ENCODE peak calls at places on chromosomes 3 and 15, in four cellular contexts. One of them, this sample, is unnamed.

GRCh38 chr3:6180171-6180570 is 680.7 kb upstream of the GRM7 start:
- DNase-seq in AG09309: no peak
- DNase-seq in bronchial epithelial cell: no peak
- DNase-seq in choroid plexus epithelial cell: no peak
- DNase-seq in this sample: peak; percentile 59

GRCh38 chr3:29465836-29466235 is 185.0 kb downstream of the RBMS3 start:
- DNase-seq in AG09309: peak; percentile 50
- DNase-seq in bronchial epithelial cell: peak; percentile 49
- DNase-seq in choroid plexus epithelial cell: peak; percentile 96
- DNase-seq in this sample: peak; percentile 94

GRCh38 chr15:96703794-96704550 is 373.5 kb downstream of the NR2F2 start:
- DNase-seq in AG09309: no peak
- DNase-seq in bronchial epithelial cell: no peak
- DNase-seq in choroid plexus epithelial cell: no peak
- DNase-seq in this sample: no peak

GRCh38 chr15:74788716-74789151 is 6.9 kb downstream of the CSK start:
- DNase-seq in AG09309: no peak
- DNase-seq in bronchial epithelial cell: no peak
- DNase-seq in choroid plexus epithelial cell: no peak
- DNase-seq in this sample: no peak

GRCh38 chr3:188229177-188229576 is 75.2 kb downstream of the LPP start:
- DNase-seq in AG09309: no peak
- DNase-seq in bronchial epithelial cell: no peak
- DNase-seq in choroid plexus epithelial cell: no peak
- DNase-seq in this sample: no peak

GRCh38 chr15:43516185-43516584 is 1.2 kb upstream of the MAP1A start:
- DNase-seq in AG09309: no peak
- DNase-seq in bronchial epithelial cell: no peak
- DNase-seq in choroid plexus epithelial cell: no peak
- DNase-seq in this sample: no peak

GRCh38 chr3:149936812-149937230 is 33.9 kb downstream of the PFN2 start:
- DNase-seq in AG09309: no peak
- DNase-seq in bronchial epithelial cell: peak; percentile 51
- DNase-seq in choroid plexus epithelial cell: peak; percentile 80
- DNase-seq in this sample: peak; percentile 66

GRCh38 chr3:98906230-98906629 is 4.7 kb upstream of the DCBLD2 start:
- DNase-seq in AG09309: peak; percentile 74
- DNase-seq in bronchial epithelial cell: peak; percentile 74
- DNase-seq in choroid plexus epithelial cell: peak; percentile 92
- DNase-seq in this sample: peak; percentile 88

GRCh38 chr3:12773030-12773723 is 14.1 kb upstream of the TMEM40 start:
- DNase-seq in AG09309: no peak
- DNase-seq in bronchial epithelial cell: no peak
- DNase-seq in choroid plexus epithelial cell: no peak
- DNase-seq in this sample: no peak

GRCh38 chr3:12772462-12772861 is 13.4 kb upstream of the TMEM40 start:
- DNase-seq in AG09309: no peak
- DNase-seq in bronchial epithelial cell: no peak
- DNase-seq in choroid plexus epithelial cell: no peak
- DNase-seq in this sample: no peak

GRCh38 chr3:12775226-12775625 is 16.2 kb upstream of the TMEM40 start:
- DNase-seq in AG09309: no peak
- DNase-seq in bronchial epithelial cell: no peak
- DNase-seq in choroid plexus epithelial cell: no peak
- DNase-seq in this sample: no peak

GRCh38 chr3:12773724-12774105 is 14.7 kb upstream of the TMEM40 start:
- DNase-seq in AG09309: no peak
- DNase-seq in bronchial epithelial cell: no peak
- DNase-seq in choroid plexus epithelial cell: no peak
- DNase-seq in this sample: no peak

DNA sequence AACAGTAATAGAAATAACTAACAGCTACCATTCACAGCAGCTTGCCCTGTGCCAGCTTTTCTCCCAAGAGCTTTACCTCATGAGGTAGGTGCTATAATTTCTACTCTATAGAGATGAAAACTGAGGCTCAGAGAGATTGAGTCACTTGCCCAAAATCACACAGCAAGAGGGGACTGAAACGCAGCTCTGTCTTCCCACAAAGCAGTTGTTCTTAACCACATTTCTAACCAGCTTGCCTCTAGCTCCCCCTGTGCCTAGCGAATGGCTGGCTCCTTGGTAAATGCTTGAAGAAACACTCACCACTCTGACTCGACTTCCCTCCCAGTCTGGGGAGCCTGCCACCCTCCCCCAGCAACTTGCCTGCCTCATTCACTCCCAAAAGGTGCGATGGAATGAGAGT is 15.6 kb upstream of the TMEM40 start:
- DNase-seq in AG09309: no peak
- DNase-seq in bronchial epithelial cell: no peak
- DNase-seq in choroid plexus epithelial cell: no peak
- DNase-seq in this sample: no peak
- H3K4me3 ChIP-seq in AG09309: no peak overlapping the region
- H3K4me3 ChIP-seq in bronchial epithelial cell: no peak overlapping the region
- H3K4me3 ChIP-seq in choroid plexus epithelial cell: no peak overlapping the region
- H3K4me3 ChIP-seq in this sample: no peak overlapping the region

GRCh38 chr3:43559961-43560360 is 61.9 kb downstream of the ANO10 start:
- DNase-seq in AG09309: no peak
- DNase-seq in bronchial epithelial cell: no peak
- DNase-seq in choroid plexus epithelial cell: no peak
- DNase-seq in this sample: no peak
- TF ChIP-seq CTCF in AG09309: peak; percentile 8
- TF ChIP-seq CTCF in bronchial epithelial cell: no peak
- TF ChIP-seq CTCF in choroid plexus epithelial cell: peak; percentile 17
- TF ChIP-seq CTCF in this sample: no peak

GRCh38 chr15:58409861-58410260 is 21.9 kb upstream of the LIPC start:
- DNase-seq in AG09309: no peak
- DNase-seq in bronchial epithelial cell: no peak
- DNase-seq in choroid plexus epithelial cell: no peak
- DNase-seq in this sample: no peak
- H3K4me3 ChIP-seq in AG09309: no peak overlapping the region
- H3K4me3 ChIP-seq in bronchial epithelial cell: no peak overlapping the region
- H3K4me3 ChIP-seq in choroid plexus epithelial cell: no peak overlapping the region
- H3K4me3 ChIP-seq in this sample: no peak overlapping the region

GRCh38 chr3:107431298-107432012 is 54.2 kb downstream of the CCDC54 start:
- DNase-seq in AG09309: no peak
- DNase-seq in bronchial epithelial cell: no peak
- DNase-seq in choroid plexus epithelial cell: peak; percentile 45
- DNase-seq in this sample: peak; percentile 67

GRCh38 chr3:107431048-107431297 is 53.7 kb downstream of the CCDC54 start:
- DNase-seq in AG09309: no peak
- DNase-seq in bronchial epithelial cell: no peak
- DNase-seq in choroid plexus epithelial cell: no peak
- DNase-seq in this sample: no peak

GRCh38 chr3:107432013-107432515 is 54.8 kb downstream of the CCDC54 start:
- DNase-seq in AG09309: no peak
- DNase-seq in bronchial epithelial cell: no peak
- DNase-seq in choroid plexus epithelial cell: peak; percentile 42
- DNase-seq in this sample: no peak

GRCh38 chr3:107429330-107430181 is 52.3 kb downstream of the CCDC54 start:
- DNase-seq in AG09309: peak; percentile 58
- DNase-seq in bronchial epithelial cell: peak; percentile 72
- DNase-seq in choroid plexus epithelial cell: peak; percentile 94
- DNase-seq in this sample: peak; percentile 92

GRCh38 chr3:107430214-107431047 is 53.2 kb downstream of the CCDC54 start:
- DNase-seq in AG09309: no peak
- DNase-seq in bronchial epithelial cell: no peak
- DNase-seq in choroid plexus epithelial cell: peak; percentile 68
- DNase-seq in this sample: peak; percentile 47
- TF ChIP-seq CTCF in AG09309: no peak
- TF ChIP-seq CTCF in bronchial epithelial cell: no peak
- TF ChIP-seq CTCF in choroid plexus epithelial cell: no peak
- TF ChIP-seq CTCF in this sample: no peak

DNA sequence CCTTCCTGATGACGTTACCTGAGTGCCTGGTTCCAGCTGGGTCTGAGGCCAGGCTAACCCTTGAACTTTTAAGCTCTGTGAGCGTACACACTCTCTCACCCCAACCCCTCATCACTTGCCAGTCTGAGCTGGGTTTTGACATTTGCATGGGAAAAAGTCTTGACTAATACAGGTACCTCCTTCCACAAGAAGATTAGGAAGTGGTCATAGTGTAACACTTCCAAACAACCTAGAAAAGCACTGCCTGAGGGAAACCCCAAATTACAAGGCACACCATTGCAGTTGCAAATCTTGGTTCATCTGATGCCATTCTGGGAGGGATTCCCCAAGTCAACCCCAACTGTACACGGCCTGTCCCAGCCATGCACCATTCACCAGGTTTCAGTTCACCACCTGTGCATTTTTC is 499.8 kb downstream of the FOXP1 start:
- DNase-seq in AG09309: no peak
- DNase-seq in bronchial epithelial cell: no peak
- DNase-seq in choroid plexus epithelial cell: no peak
- DNase-seq in this sample: no peak
- H3K4me3 ChIP-seq in AG09309: no peak overlapping the region
- H3K4me3 ChIP-seq in bronchial epithelial cell: no peak overlapping the region
- H3K4me3 ChIP-seq in choroid plexus epithelial cell: no peak overlapping the region
- H3K4me3 ChIP-seq in this sample: no peak overlapping the region

GRCh38 chr3:78204977-78205376 is 1165.1 kb downstream of the ROBO2 start:
- DNase-seq in AG09309: peak; percentile 42
- DNase-seq in bronchial epithelial cell: peak; percentile 45
- DNase-seq in choroid plexus epithelial cell: peak; percentile 61
- DNase-seq in this sample: peak; percentile 81
- TF ChIP-seq CTCF in AG09309: peak; percentile 28
- TF ChIP-seq CTCF in bronchial epithelial cell: no peak
- TF ChIP-seq CTCF in choroid plexus epithelial cell: peak; percentile 16
- TF ChIP-seq CTCF in this sample: peak; percentile 17

DNA sequence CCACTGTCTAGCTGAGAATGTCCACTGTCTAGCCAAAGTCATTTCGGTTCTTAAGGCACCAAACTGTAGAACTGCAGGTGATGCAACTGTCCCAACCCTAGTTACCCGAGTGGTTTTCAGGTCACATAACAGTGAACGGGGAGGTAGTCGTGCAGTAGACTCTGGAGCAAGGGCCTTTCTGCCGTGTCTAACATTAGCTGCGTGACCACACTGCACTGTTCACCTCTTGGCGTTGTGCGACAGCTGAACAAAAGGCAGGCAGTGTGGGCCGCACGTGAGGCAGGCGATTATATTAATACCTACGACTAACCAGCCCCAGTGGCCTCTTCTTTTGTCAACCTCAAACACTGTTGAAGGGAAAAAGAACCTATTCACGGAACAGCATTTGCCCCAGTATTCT is 2.8 kb downstream of the LRRN1 start:
- DNase-seq in AG09309: no peak
- DNase-seq in bronchial epithelial cell: no peak
- DNase-seq in choroid plexus epithelial cell: no peak
- DNase-seq in this sample: no peak
- H3K4me3 ChIP-seq in AG09309: no peak overlapping the region
- H3K4me3 ChIP-seq in bronchial epithelial cell: no peak overlapping the region
- H3K4me3 ChIP-seq in choroid plexus epithelial cell: no peak overlapping the region
- H3K4me3 ChIP-seq in this sample: no peak overlapping the region

GRCh38 chr3:100486808-100487207 is 5.6 kb upstream of the TMEM45A start:
- DNase-seq in AG09309: no peak
- DNase-seq in bronchial epithelial cell: no peak
- DNase-seq in choroid plexus epithelial cell: no peak
- DNase-seq in this sample: no peak

GRCh38 chr3:100496711-100497261 is 4.4 kb downstream of the TMEM45A start:
- DNase-seq in AG09309: peak; percentile 40
- DNase-seq in bronchial epithelial cell: peak; percentile 42
- DNase-seq in choroid plexus epithelial cell: peak; percentile 72
- DNase-seq in this sample: peak; percentile 64

GRCh38 chr3:100489118-100489517 is 3.3 kb upstream of the TMEM45A start:
- DNase-seq in AG09309: no peak
- DNase-seq in bronchial epithelial cell: no peak
- DNase-seq in choroid plexus epithelial cell: no peak
- DNase-seq in this sample: no peak

GRCh38 chr3:100492810-100493140 is 356 bp downstream of the TMEM45A start:
- DNase-seq in AG09309: peak; percentile 23
- DNase-seq in bronchial epithelial cell: peak; percentile 42
- DNase-seq in choroid plexus epithelial cell: no peak
- DNase-seq in this sample: no peak

GRCh38 chr3:100492059-100492809 is at the start of gene TMEM45A:
- DNase-seq in AG09309: peak; percentile 92
- DNase-seq in bronchial epithelial cell: peak; percentile 85
- DNase-seq in choroid plexus epithelial cell: peak; percentile 96
- DNase-seq in this sample: peak; percentile 98
- TF ChIP-seq CTCF in AG09309: no peak
- TF ChIP-seq CTCF in bronchial epithelial cell: no peak
- TF ChIP-seq CTCF in choroid plexus epithelial cell: no peak
- TF ChIP-seq CTCF in this sample: no peak

GRCh38 chr15:101489633-101490407 is at the start of gene PCSK6:
- DNase-seq in AG09309: no peak
- DNase-seq in bronchial epithelial cell: no peak
- DNase-seq in choroid plexus epithelial cell: no peak
- DNase-seq in this sample: no peak
- H3K4me3 ChIP-seq in AG09309: no peak within 1 kb of the TSS
- H3K4me3 ChIP-seq in bronchial epithelial cell: peak within 1 kb of the TSS; percentile 25
- H3K4me3 ChIP-seq in choroid plexus epithelial cell: no peak within 1 kb of the TSS
- H3K4me3 ChIP-seq in this sample: no peak within 1 kb of the TSS

This sample was measured in astrocyte of the spinal cord.